ENCODE peak calls at places on chromosomes 2 and 18, in six cellular contexts. S is HCT116, R is endothelial cell of umbilical vein, L is IMR-90, M is adipocyte, U is GM12878. Z is an unnamed sample.

GRCh38 chr2:27544143-27544821 is 38.6 kb upstream of the ZNF512 start:
- DNase-seq in S (no peak), R (no peak), L (no peak), M (no peak), U (no peak), Z (no peak)

GRCh38 chr2:128469875-128470274 is 151.2 kb upstream of the HS6ST1 start:
- DNase-seq in S (no peak), R (no peak), L (no peak), M (no peak), U (no peak), Z (no peak)

GRCh38 chr18:12679183-12679786 is 21.4 kb upstream of the SPIRE1 start:
- DNase-seq in S (no peak), R (peak), L (peak), M (peak), U (no peak), Z (no peak)

GRCh38 chr2:84899181-84899580 is 6.3 kb upstream of the TMSB10 start:
- DNase-seq in S (no peak), R (no peak), L (no peak), M (no peak), U (no peak), Z (peak)

GRCh38 chr2:66683599-66683998 is 248.7 kb downstream of the MEIS1 start:
- DNase-seq in S (no peak), R (no peak), L (no peak), M (no peak), U (no peak), Z (no peak)

GRCh38 chr2:10006248-10007147 is 36.9 kb upstream of the KLF11 start:
- DNase-seq in S (peak), R (no peak), L (no peak), M (no peak), U (no peak), Z (peak)

GRCh38 chr18:80231151-80231550 is 16.2 kb downstream of the PARD6G start:
- DNase-seq in S (no peak), R (no peak), L (no peak), M (no peak), U (no peak), Z (no peak)

GRCh38 chr18:49301608-49302007 is 158.8 kb downstream of the DYM start:
- DNase-seq in S (no peak), R (no peak), L (no peak), M (no peak), U (no peak), Z (no peak)

GRCh38 chr2:102708847-102709559 is 52.8 kb upstream of the TMEM182 start:
- DNase-seq in S (peak), R (no peak), L (peak), M (peak), U (no peak), Z (peak)

GRCh38 chr2:98114643-98115355 is 27.8 kb downstream of the VWA3B start:
- DNase-seq in S (no peak), R (no peak), L (no peak), M (no peak), U (no peak), Z (no peak)

GRCh38 chr18:66419400-66419799 is 184.5 kb downstream of the CDH19 start:
- DNase-seq in S (no peak), R (no peak), L (no peak), M (no peak), U (no peak), Z (no peak)

GRCh38 chr2:69141081-69141480 is 128.1 kb downstream of the ANTXR1 start:
- DNase-seq in S (no peak), R (no peak), L (no peak), M (no peak), U (no peak), Z (no peak)

GRCh38 chr2:63192169-63192888 is 141.7 kb downstream of the OTX1 start:
- DNase-seq in S (no peak), R (no peak), L (no peak), M (no peak), U (no peak), Z (no peak)

GRCh38 chr2:151334082-151334815 is 23.1 kb upstream of the TNFAIP6 start:
- DNase-seq in S (no peak), R (peak), L (peak), M (peak), U (no peak), Z (no peak)

GRCh38 chr2:210477496-210477895 is 937 bp upstream of the LANCL1 start:
- DNase-seq in S (peak), R (no peak), L (peak), M (peak), U (no peak), Z (peak)

GRCh38 chr18:56861244-56861643 is 210.1 kb downstream of the WDR7 start:
- DNase-seq in S (no peak), R (no peak), L (no peak), M (no peak), U (no peak), Z (no peak)

GRCh38 chr2:20223345-20224190 is 1.4 kb downstream of the SDC1 start:
- DNase-seq in S (no peak), R (peak), L (peak), M (peak), U (no peak), Z (peak)

GRCh38 chr2:42238644-42239288 is 69.6 kb downstream of the EML4 start:
- DNase-seq in S (peak), R (peak), L (no peak), M (no peak), U (no peak), Z (peak)

GRCh38 chr18:26908906-26909305 is 43.4 kb upstream of the AQP4 start:
- DNase-seq in S (no peak), R (no peak), L (no peak), M (no peak), U (no peak), Z (no peak)

GRCh38 chr2:49914281-49914680 is 760.0 kb upstream of the FSHR start:
- DNase-seq in S (no peak), R (no peak), L (no peak), M (no peak), U (no peak), Z (no peak)

GRCh38 chr18:63762518-63762917 is 12.7 kb upstream of the SERPINB7 start:
- DNase-seq in S (no peak), R (no peak), L (peak), M (peak), U (no peak), Z (no peak)

GRCh38 chr2:3612639-3613523 is 18.0 kb downstream of the COLEC11 start:
- DNase-seq in S (no peak), R (no peak), L (no peak), M (no peak), U (no peak), Z (no peak)

GRCh38 chr2:120589782-120590608 is 145.7 kb upstream of the GLI2 start:
- DNase-seq in S (no peak), R (peak), L (peak), M (peak), U (no peak), Z (no peak)

GRCh38 chr2:239544846-239545465 is 144.1 kb upstream of the HDAC4 start:
- DNase-seq in S (no peak), R (no peak), L (no peak), M (no peak), U (no peak), Z (peak)

GRCh38 chr2:151302879-151303278 is 13.4 kb upstream of the NMI start:
- DNase-seq in S (no peak), R (peak), L (peak), M (peak), U (no peak), Z (no peak)

GRCh38 chr18:53991202-53991601 is 233.3 kb downstream of the MBD2 start:
- DNase-seq in S (peak), R (no peak), L (no peak), M (peak), U (no peak), Z (no peak)

GRCh38 chr2:238714038-238714528 is 133.8 kb upstream of the TWIST2 start:
- DNase-seq in S (no peak), R (no peak), L (no peak), M (no peak), U (no peak), Z (no peak)

GRCh38 chr2:208046686-208047085 is 21.4 kb upstream of the PLEKHM3 start:
- DNase-seq in S (no peak), R (no peak), L (peak), M (peak), U (no peak), Z (no peak)

GRCh38 chr2:99777266-99777640 is 287.4 kb upstream of the REV1 start:
- DNase-seq in S (no peak), R (no peak), L (no peak), M (no peak), U (no peak), Z (no peak)

GRCh38 chr2:193349642-193350041 is 1154.9 kb upstream of the TMEFF2 start:
- DNase-seq in S (no peak), R (no peak), L (no peak), M (no peak), U (no peak), Z (no peak)

GRCh38 chr2:193350509-193350908 is 1155.8 kb upstream of the TMEFF2 start:
- DNase-seq in S (no peak), R (no peak), L (no peak), M (no peak), U (no peak), Z (peak)

GRCh38 chr2:193348055-193348454 is 1153.3 kb upstream of the TMEFF2 start:
- DNase-seq in S (no peak), R (no peak), L (no peak), M (no peak), U (no peak), Z (no peak)
- H3K9ac ChIP-seq in S (no peak), R (no peak), L (no peak), M (no peak), U (no peak), Z (no peak)

DNA sequence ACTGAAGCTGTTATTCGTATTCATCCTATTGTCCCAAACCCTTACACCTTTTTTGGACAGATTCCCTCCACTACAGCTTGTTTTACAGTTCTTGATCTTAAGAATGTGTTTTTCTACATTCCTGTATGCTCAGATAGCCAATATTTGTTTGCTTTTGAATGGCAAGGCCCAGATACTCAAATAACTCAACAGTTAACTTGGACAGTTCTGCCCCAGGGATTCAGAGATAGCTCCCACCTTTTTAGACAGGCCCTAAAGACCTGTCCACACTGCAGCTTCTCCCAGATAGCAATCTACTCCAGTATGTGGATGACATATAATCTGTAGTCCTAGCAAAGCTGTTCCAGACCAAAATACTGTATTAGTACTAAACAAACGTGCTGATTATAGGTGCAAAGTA is 7.1 kb upstream of the AGXT start:
- DNase-seq in S (no peak), R (no peak), L (no peak), M (no peak), U (no peak), Z (no peak)
- H3K4me3 ChIP-seq in S (no peak), R (no peak), L (no peak), M (no peak), U (no peak), Z (no peak)

DNA sequence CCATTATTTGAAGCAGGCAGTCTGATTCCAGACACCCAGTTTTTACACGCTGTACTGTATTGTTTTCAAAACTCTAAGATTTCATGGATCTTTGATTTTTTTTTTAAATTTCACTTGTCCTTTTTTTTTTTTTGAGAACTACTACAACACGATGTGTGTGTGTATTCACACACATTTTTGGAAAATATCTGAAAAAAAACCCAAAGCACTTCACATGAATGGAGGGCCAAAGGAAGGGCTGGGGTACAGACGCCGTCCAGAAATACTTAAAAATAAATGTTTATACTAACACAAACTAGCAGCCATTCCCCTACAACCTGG is 314 bp upstream of the SSB start:
- DNase-seq in S (no peak), R (no peak), L (no peak), M (peak), U (no peak), Z (no peak)
- H3K9ac ChIP-seq in S (peak), R (peak), L (peak), M (peak), U (peak), Z (peak)

GRCh38 chr2:110114007-110114591 is 1.5 kb downstream of the MALL start:
- DNase-seq in S (peak), R (peak), L (no peak), M (no peak), U (no peak), Z (peak)
- H3K4me3 ChIP-seq in S (peak), R (peak), L (no peak), M (no peak), U (no peak), Z (no peak)

GRCh38 chr2:172082105-172082943 is 3.0 kb upstream of the DLX1 start:
- DNase-seq in S (no peak), R (no peak), L (no peak), M (no peak), U (no peak), Z (peak)

GRCh38 chr2:172084734-172085459 is 410 bp upstream of the DLX1 start:
- DNase-seq in S (peak), R (peak), L (peak), M (peak), U (no peak), Z (peak)

GRCh38 chr2:172084484-172084733 is 898 bp upstream of the DLX1 start:
- DNase-seq in S (no peak), R (no peak), L (no peak), M (no peak), U (no peak), Z (no peak)

GRCh38 chr2:172082944-172083718 is 2.2 kb upstream of the DLX1 start:
- DNase-seq in S (no peak), R (peak), L (no peak), M (peak), U (no peak), Z (peak)

GRCh38 chr2:172083725-172084483 is 1.4 kb upstream of the DLX1 start:
- DNase-seq in S (no peak), R (peak), L (no peak), M (peak), U (no peak), Z (peak)
- H3K9ac ChIP-seq in S (peak), R (no peak), L (no peak), M (no peak), U (no peak), Z (no peak)

GRCh38 chr2:5673861-5674240 is 18.3 kb upstream of the SOX11 start:
- DNase-seq in S (no peak), R (no peak), L (peak), M (peak), U (no peak), Z (no peak)
- H3K4me3 ChIP-seq in S (no peak), R (no peak), L (peak), M (no peak), U (no peak), Z (peak)

GRCh38 chr2:176103634-176104337 is 3.3 kb upstream of the HOXD11 start:
- DNase-seq in S (no peak), R (no peak), L (no peak), M (no peak), U (no peak), Z (peak)

GRCh38 chr2:176101216-176101845 is 1.7 kb downstream of the HOXD12 start:
- DNase-seq in S (no peak), R (no peak), L (no peak), M (no peak), U (no peak), Z (no peak)

GRCh38 chr2:176101862-176102261 is 2.3 kb downstream of the HOXD12 start:
- DNase-seq in S (no peak), R (no peak), L (no peak), M (no peak), U (no peak), Z (peak)

GRCh38 chr2:176100547-176101140 is 1.0 kb downstream of the HOXD12 start:
- DNase-seq in S (no peak), R (no peak), L (no peak), M (no peak), U (no peak), Z (peak)

DNA sequence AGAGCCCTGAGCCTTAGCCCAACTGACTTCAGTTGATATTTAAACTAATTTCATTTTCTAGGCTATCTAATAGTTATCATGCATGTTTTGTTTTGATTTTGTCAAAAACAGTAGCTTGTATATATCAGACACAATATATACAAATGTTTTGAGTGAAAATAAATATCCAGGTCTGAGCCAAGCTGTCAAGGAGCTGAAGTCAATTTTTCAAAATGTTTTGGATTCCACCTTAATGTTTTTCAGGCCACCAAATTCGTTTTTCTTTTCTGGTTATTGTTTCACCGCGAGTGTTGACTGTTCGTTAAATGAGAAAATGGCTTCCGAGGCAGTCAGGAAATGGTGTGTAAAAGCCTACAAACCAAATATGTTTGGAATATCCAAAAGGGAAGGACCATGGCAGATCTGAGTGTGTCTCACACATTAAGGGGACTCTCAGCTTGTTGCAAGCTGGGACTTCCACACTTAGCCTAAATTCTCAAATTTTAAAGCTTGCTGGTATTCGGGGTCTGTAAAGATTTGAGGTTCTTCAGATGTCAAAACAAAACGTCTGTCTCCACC is 2.8 kb downstream of the HOXD12 start:
- DNase-seq in S (no peak), R (no peak), L (no peak), M (no peak), U (no peak), Z (no peak)
- H3K9ac ChIP-seq in S (no peak), R (no peak), L (no peak), M (no peak), U (no peak), Z (no peak)

DNA sequence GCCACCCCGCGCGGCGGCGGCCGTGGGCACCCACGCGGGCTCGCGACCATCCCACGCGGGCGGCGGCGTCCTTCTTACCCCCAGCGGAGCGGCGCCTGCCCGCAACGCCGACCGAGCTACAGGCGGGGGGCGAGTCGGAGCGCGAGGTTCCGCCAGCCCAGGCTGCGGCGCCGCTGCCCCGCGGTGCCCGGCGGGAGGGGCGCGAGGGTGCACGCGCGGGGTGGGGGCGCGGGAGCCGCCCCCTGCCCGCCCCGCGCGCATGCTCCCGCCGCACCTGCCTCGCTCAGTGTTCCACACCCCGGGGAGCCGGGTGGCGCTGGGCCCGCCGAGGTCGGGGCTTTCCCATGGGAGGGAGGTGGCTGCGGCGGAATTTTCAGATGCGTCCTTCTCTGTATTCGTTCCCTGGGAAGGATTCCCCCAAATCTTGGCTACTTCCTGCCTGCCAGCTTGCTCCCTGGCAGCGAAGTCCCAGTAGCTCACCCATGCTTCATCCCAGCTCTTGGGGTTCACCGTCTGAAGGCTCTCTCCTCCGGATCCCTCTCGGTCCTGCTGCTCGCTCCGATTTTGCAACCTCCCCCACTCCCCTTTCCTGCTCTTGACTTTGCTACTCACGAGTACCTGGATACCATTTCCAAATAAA is at the start of gene L3MBTL4:
- DNase-seq in S (no peak), R (no peak), L (no peak), M (peak), U (no peak), Z (peak)
- H3K4me3 ChIP-seq in S (no peak), R (peak), L (peak), M (peak), U (peak), Z (peak)

GRCh38 chr2:169360984-169361705 is 1.2 kb downstream of the LRP2 start:
- DNase-seq in S (no peak), R (no peak), L (no peak), M (no peak), U (no peak), Z (peak)

GRCh38 chr2:169363570-169364150 is 1.3 kb upstream of the LRP2 start:
- DNase-seq in S (no peak), R (peak), L (no peak), M (peak), U (no peak), Z (peak)

GRCh38 chr2:169363027-169363569 is 764 bp upstream of the LRP2 start:
- DNase-seq in S (no peak), R (peak), L (no peak), M (peak), U (no peak), Z (no peak)

GRCh38 chr2:169361706-169362345 is 508 bp downstream of the LRP2 start:
- DNase-seq in S (no peak), R (peak), L (no peak), M (peak), U (no peak), Z (peak)

GRCh38 chr2:169362346-169363026 is at the start of gene LRP2:
- DNase-seq in S (no peak), R (peak), L (no peak), M (peak), U (no peak), Z (peak)
- H3K9ac ChIP-seq in S (no peak), R (no peak), L (no peak), M (no peak), U (no peak), Z (no peak)

GRCh38 chr18:58316400-58316942 is 272.4 kb downstream of the NEDD4L start:
- DNase-seq in S (no peak), R (no peak), L (no peak), M (no peak), U (no peak), Z (peak)
- H3K4me3 ChIP-seq in S (peak), R (no peak), L (no peak), M (no peak), U (no peak), Z (no peak)